ENCODE peak calls at places on chromosomes 3 and 15, in seven cellular contexts. One of them, this sample, is unnamed.

GRCh38 chr3:194367992-194368841 is 1.3 kb downstream of the LRRC15 start:
- DNase-seq in foreskin keratinocyte: no peak
- DNase-seq in left lung: no peak
- DNase-seq in NCI-H1092 treated with DMSO at 0.1 percent for 48 hours: no peak
- DNase-seq in DMS153: no peak
- DNase-seq in AG04449: no peak
- DNase-seq in globus pallidus: no peak
- DNase-seq in this sample: no peak

GRCh38 chr3:71168961-71169411 is 414.5 kb downstream of the FOXP1 start:
- DNase-seq in foreskin keratinocyte: no peak
- DNase-seq in left lung: no peak
- DNase-seq in NCI-H1092 treated with DMSO at 0.1 percent for 48 hours: peak; percentile 45
- DNase-seq in DMS153: peak; percentile 42
- DNase-seq in AG04449: no peak
- DNase-seq in globus pallidus: peak; percentile 11
- DNase-seq in this sample: no peak

GRCh38 chr15:95987299-95987698 is 343.2 kb upstream of the NR2F2 start:
- DNase-seq in foreskin keratinocyte: no peak
- DNase-seq in left lung: no peak
- DNase-seq in NCI-H1092 treated with DMSO at 0.1 percent for 48 hours: no peak
- DNase-seq in DMS153: no peak
- DNase-seq in AG04449: no peak
- DNase-seq in globus pallidus: no peak
- DNase-seq in this sample: no peak

GRCh38 chr3:8355346-8355745 is 146.3 kb upstream of the LMCD1 start:
- DNase-seq in foreskin keratinocyte: no peak
- DNase-seq in left lung: no peak
- DNase-seq in NCI-H1092 treated with DMSO at 0.1 percent for 48 hours: no peak
- DNase-seq in DMS153: no peak
- DNase-seq in AG04449: no peak
- DNase-seq in globus pallidus: no peak
- DNase-seq in this sample: peak; percentile 59

GRCh38 chr3:32374788-32375595 is 16.7 kb upstream of the CMTM7 start:
- DNase-seq in foreskin keratinocyte: peak; percentile 59
- DNase-seq in left lung: no peak
- DNase-seq in NCI-H1092 treated with DMSO at 0.1 percent for 48 hours: peak; percentile 27
- DNase-seq in DMS153: no peak
- DNase-seq in AG04449: peak; percentile 34
- DNase-seq in globus pallidus: peak; percentile 62
- DNase-seq in this sample: peak; percentile 90

GRCh38 chr3:4981688-4982494 is 2.7 kb downstream of the BHLHE40 start:
- DNase-seq in foreskin keratinocyte: peak; percentile 81
- DNase-seq in left lung: no peak
- DNase-seq in NCI-H1092 treated with DMSO at 0.1 percent for 48 hours: no peak
- DNase-seq in DMS153: no peak
- DNase-seq in AG04449: no peak
- DNase-seq in globus pallidus: no peak
- DNase-seq in this sample: peak; percentile 90

GRCh38 chr3:177424541-177424940 is 227.3 kb upstream of the TBL1XR1 start:
- DNase-seq in foreskin keratinocyte: no peak
- DNase-seq in left lung: no peak
- DNase-seq in NCI-H1092 treated with DMSO at 0.1 percent for 48 hours: no peak
- DNase-seq in DMS153: peak; percentile 32
- DNase-seq in AG04449: no peak
- DNase-seq in globus pallidus: no peak
- DNase-seq in this sample: no peak

GRCh38 chr3:187610926-187611545 is 59.2 kb downstream of the SST start:
- DNase-seq in foreskin keratinocyte: no peak
- DNase-seq in left lung: peak; percentile 33
- DNase-seq in NCI-H1092 treated with DMSO at 0.1 percent for 48 hours: no peak
- DNase-seq in DMS153: no peak
- DNase-seq in AG04449: no peak
- DNase-seq in globus pallidus: no peak
- DNase-seq in this sample: no peak

GRCh38 chr3:189674249-189674913 is 43.2 kb downstream of the TP63 start:
- DNase-seq in foreskin keratinocyte: no peak
- DNase-seq in left lung: no peak
- DNase-seq in NCI-H1092 treated with DMSO at 0.1 percent for 48 hours: no peak
- DNase-seq in DMS153: no peak
- DNase-seq in AG04449: no peak
- DNase-seq in globus pallidus: no peak
- DNase-seq in this sample: no peak

GRCh38 chr15:73885954-73886700 is 12.8 kb downstream of the TBC1D21 start:
- DNase-seq in foreskin keratinocyte: no peak
- DNase-seq in left lung: no peak
- DNase-seq in NCI-H1092 treated with DMSO at 0.1 percent for 48 hours: no peak
- DNase-seq in DMS153: no peak
- DNase-seq in AG04449: no peak
- DNase-seq in globus pallidus: no peak
- DNase-seq in this sample: no peak

GRCh38 chr3:65597225-65597951 is 441.3 kb downstream of the MAGI1 start:
- DNase-seq in foreskin keratinocyte: no peak
- DNase-seq in left lung: no peak
- DNase-seq in NCI-H1092 treated with DMSO at 0.1 percent for 48 hours: peak; percentile 36
- DNase-seq in DMS153: peak; percentile 2
- DNase-seq in AG04449: no peak
- DNase-seq in globus pallidus: peak; percentile 92
- DNase-seq in this sample: no peak

GRCh38 chr3:118526758-118527526 is 507.7 kb downstream of the IGSF11 start:
- DNase-seq in foreskin keratinocyte: peak; percentile 12
- DNase-seq in left lung: no peak
- DNase-seq in NCI-H1092 treated with DMSO at 0.1 percent for 48 hours: no peak
- DNase-seq in DMS153: no peak
- DNase-seq in AG04449: no peak
- DNase-seq in globus pallidus: peak; percentile 69
- DNase-seq in this sample: no peak

GRCh38 chr3:51967384-51968174 is at the start of gene PCBP4:
- DNase-seq in foreskin keratinocyte: no peak
- DNase-seq in left lung: peak; percentile 60
- DNase-seq in NCI-H1092 treated with DMSO at 0.1 percent for 48 hours: no peak
- DNase-seq in DMS153: no peak
- DNase-seq in AG04449: no peak
- DNase-seq in globus pallidus: peak; percentile 88
- DNase-seq in this sample: peak; percentile 22

This sample was measured in OCI-M1.